ENCODE peak calls at places on chromosomes 13 and 19, in seven cellular contexts. N is CD8-positive, alpha-beta T cell; L is fibroblast of the aortic adventitia; Z is choroid plexus epithelial cell; X is stomach; U is endothelial cell of umbilical vein; K is astrocyte of the spinal cord. P is an unnamed sample.

GRCh38 chr13:24618219-24618955 is 61.8 kb upstream of the ATP12A start:
- DNase-seq in Z (no peak), U (no peak), L (no peak), X (peak), K (no peak), N (peak), P (no peak)

GRCh38 chr13:31944262-31945160 is 87.1 kb upstream of the FRY start:
- DNase-seq in L (no peak), X (no peak), N (no peak), Z (no peak), U (no peak), K (no peak), P (no peak)

GRCh38 chr13:36850790-36851438 is 31.9 kb downstream of the RFXAP start:
- DNase-seq in U (peak), X (no peak), N (no peak), L (no peak), Z (peak), K (no peak), P (peak)

GRCh38 chr13:42946927-42947326 is 45.1 kb downstream of the EPSTI1 start:
- DNase-seq in L (peak), U (no peak), X (no peak), N (no peak), Z (peak), K (peak), P (peak)

GRCh38 chr19:41299755-41300089 is 10.2 kb upstream of the CCDC97 start:
- DNase-seq in K (peak), X (peak), U (peak), N (no peak), L (peak), Z (peak), P (peak)

GRCh38 chr19:33410915-33411401 is 37.4 kb downstream of the CEBPG start:
- DNase-seq in Z (no peak), X (no peak), L (no peak), U (no peak), N (no peak), K (no peak), P (no peak)

GRCh38 chr19:15025237-15025636 is 24.0 kb upstream of the CASP14 start:
- DNase-seq in K (no peak), L (no peak), U (no peak), N (no peak), Z (peak), X (no peak), P (no peak)

GRCh38 chr13:25819856-25820530 is 231.8 kb downstream of the SHISA2 start:
- DNase-seq in Z (no peak), U (no peak), K (peak), L (no peak), N (no peak), X (no peak), P (no peak)

GRCh38 chr13:66339214-66339613 is 890.9 kb downstream of the PCDH9 start:
- DNase-seq in N (no peak), X (no peak), U (no peak), L (peak), K (no peak), Z (peak), P (no peak)

GRCh38 chr19:48635263-48635965 is 1.8 kb downstream of the DBP start:
- DNase-seq in Z (no peak), X (peak), N (peak), K (no peak), L (no peak), U (peak), P (peak)

GRCh38 chr13:91381371-91381770 is 17.1 kb upstream of the GPC5 start:
- DNase-seq in U (peak), N (no peak), L (peak), K (peak), Z (peak), X (no peak), P (peak)

GRCh38 chr19:40960780-40961179 is 30.3 kb upstream of the CYP2B6 start:
- DNase-seq in N (no peak), Z (no peak), K (no peak), X (no peak), U (no peak), L (peak), P (no peak)

GRCh38 chr13:113902956-113903355 is 39.1 kb upstream of the GAS6 start:
- DNase-seq in N (no peak), L (no peak), X (peak), Z (no peak), K (no peak), U (no peak), P (no peak)

GRCh38 chr19:42421101-42421500 is 6.1 kb downstream of the LIPE start:
- DNase-seq in L (no peak), X (no peak), K (no peak), Z (no peak), U (no peak), N (no peak), P (no peak)

GRCh38 chr19:48368942-48369341 is 4.8 kb downstream of the SYNGR4 start:
- DNase-seq in L (no peak), X (no peak), U (no peak), Z (no peak), N (no peak), K (no peak), P (no peak)

GRCh38 chr19:41774515-41774980 is 19.2 kb downstream of the CEACAM6 start:
- DNase-seq in U (no peak), L (no peak), X (peak), N (peak), K (no peak), Z (no peak), P (no peak)

GRCh38 chr19:55467236-55468053 is 2.9 kb upstream of the C19orf85 start:
- DNase-seq in X (peak), N (peak), Z (peak), K (no peak), L (peak), U (peak), P (peak)

GRCh38 chr19:15780595-15781418 is 6.7 kb upstream of the OR10H5 start:
- DNase-seq in U (no peak), X (no peak), Z (no peak), N (no peak), K (no peak), L (no peak), P (no peak)

GRCh38 chr13:99992912-99993311 is 11.3 kb downstream of the ZIC2 start:
- DNase-seq in Z (peak), U (no peak), L (no peak), N (no peak), K (peak), X (no peak), P (no peak)

GRCh38 chr19:10142701-10143375 is 23.1 kb upstream of the EIF3G start:
- DNase-seq in N (peak), X (no peak), Z (no peak), U (no peak), K (no peak), L (no peak), P (no peak)

GRCh38 chr13:41720839-41721561 is 239.9 kb downstream of the VWA8 start:
- DNase-seq in U (no peak), K (no peak), X (no peak), Z (no peak), L (no peak), N (no peak), P (no peak)

DNA sequence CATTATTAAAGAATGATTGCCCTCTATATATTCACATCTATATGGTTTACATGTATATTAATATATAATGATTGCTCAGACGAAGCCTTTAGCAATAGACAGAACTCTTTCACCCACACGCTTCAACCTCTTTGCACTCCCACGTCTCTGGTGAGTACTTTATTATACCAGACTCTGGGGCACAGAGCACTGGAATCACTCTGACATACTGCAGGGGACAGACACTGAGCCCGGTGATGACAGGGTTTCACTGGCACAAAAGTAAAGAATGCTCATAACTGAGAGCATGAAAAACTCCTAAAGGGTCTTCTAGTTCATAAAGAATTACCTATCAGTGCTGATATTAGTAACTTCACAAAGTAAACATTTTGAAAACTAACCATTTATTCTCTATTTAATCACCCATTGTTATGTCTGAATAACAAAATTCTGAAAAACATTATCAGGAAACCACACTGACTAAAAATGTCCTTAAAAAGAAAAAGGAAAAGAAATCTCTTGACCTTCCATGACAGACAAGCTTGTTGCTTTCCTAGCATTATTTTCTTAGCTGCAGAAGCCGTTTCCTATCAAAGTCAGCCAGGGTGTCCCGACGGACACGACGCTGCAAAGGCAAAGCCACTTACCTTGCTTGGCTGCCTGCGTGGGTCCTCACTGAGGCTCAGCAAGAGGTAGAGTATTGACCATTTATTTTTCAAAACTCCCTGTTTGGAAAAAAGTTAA is 29.1 kb downstream of the TUBGCP3 start:
- DNase-seq in L (no peak), U (peak), Z (no peak), K (no peak), X (no peak), N (no peak), P (no peak)
- H3K4me3 ChIP-seq in L (no peak), U (no peak), Z (no peak), K (no peak), X (no peak), N (no peak), P (no peak)

DNA sequence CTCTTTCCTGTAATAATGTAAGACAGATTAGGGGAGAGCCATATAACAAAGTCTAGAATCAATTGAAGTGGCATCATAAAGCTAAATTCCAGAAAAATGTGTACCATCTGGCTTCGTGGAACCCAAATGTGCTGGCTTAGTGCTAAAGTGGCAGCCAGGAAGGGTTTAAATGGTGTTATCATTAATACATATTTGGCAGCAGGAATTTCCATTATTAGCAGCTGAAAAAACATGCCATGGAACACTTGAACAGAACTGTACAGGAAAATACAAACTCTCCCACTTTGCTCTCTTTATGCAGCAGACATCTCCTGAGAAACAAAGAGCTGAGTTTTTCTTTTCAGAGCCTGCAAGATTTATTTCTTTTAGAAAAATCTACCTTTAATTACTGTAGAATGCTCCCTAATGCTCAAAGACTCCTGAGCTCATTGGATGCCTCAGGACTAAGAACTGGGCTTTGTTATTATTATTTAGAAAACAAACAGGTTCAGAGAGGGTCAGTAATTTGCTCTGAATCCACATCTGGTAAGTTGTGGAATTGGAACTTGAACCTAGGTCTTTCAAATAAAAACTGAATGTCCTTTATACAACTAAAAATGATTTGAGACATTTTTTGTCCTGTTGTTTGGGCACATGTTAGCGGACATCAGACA is 179.0 kb downstream of the LACC1 start:
- DNase-seq in Z (no peak), K (peak), U (peak), N (no peak), L (no peak), X (no peak), P (no peak)
- H3K4me3 ChIP-seq in Z (no peak), K (no peak), U (no peak), N (no peak), L (no peak), X (no peak), P (no peak)

GRCh38 chr19:16883518-16883917 is 5.3 kb upstream of the F2RL3 start:
- DNase-seq in K (no peak), L (no peak), Z (no peak), N (no peak), U (no peak), X (no peak), P (no peak)
- H3K4me3 ChIP-seq in K (no peak), L (no peak), Z (no peak), N (no peak), U (no peak), X (no peak), P (no peak)

GRCh38 chr19:19356500-19356899 is 35.9 kb downstream of the MAU2 start:
- DNase-seq in Z (no peak), K (no peak), N (no peak), L (no peak), U (no peak), X (no peak), P (no peak)
- H3K4me3 ChIP-seq in Z (no peak), K (no peak), N (no peak), L (no peak), U (no peak), X (no peak), P (no peak)

GRCh38 chr19:45442408-45442926 is 18.8 kb upstream of the ERCC1 start:
- DNase-seq in K (no peak), N (no peak), X (no peak), L (no peak), U (no peak), Z (no peak), P (no peak)
- H3K4me3 ChIP-seq in K (no peak), N (no peak), X (no peak), L (no peak), U (no peak), Z (no peak), P (no peak)

DNA sequence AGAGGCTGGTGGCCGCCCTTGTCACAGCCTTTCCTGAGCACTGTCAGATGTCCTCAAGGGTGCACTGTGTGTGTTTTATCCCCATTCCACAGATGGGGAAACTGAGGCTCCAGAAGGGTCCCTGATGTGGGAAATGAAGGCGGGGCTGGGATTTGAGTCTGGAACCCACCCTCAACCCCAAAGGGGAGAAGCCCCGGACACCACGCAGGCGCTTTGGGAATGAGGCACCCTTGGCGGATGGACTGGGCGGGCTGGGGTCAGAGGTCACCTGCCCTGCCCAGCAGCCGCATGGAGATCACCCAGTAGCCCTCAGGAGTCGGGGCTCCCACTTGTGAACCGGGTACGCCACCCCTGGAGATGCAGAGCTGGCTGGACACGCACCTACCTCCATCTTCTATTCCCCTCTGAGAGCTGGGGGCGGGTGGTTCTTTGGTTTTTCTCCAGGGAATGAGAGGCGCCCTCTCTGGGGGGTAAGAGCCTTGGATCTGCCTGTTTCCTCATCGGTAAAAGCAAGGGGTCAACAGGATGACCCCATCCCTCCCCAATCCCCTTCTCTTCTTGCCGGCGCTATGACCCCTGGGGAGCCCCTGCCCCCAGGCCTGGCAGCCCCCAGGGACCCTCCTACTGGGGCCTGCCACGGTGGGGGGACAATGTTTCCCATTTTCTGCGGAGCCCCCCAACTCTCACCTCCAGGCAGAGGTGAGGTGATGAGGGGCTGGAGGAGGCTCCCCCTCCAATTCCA is 8.3 kb upstream of the ONECUT3 start:
- DNase-seq in X (no peak), K (no peak), L (no peak), U (no peak), Z (no peak), N (no peak), P (no peak)
- H3K4me3 ChIP-seq in X (no peak), K (no peak), L (peak), U (no peak), Z (no peak), N (no peak), P (no peak)

DNA sequence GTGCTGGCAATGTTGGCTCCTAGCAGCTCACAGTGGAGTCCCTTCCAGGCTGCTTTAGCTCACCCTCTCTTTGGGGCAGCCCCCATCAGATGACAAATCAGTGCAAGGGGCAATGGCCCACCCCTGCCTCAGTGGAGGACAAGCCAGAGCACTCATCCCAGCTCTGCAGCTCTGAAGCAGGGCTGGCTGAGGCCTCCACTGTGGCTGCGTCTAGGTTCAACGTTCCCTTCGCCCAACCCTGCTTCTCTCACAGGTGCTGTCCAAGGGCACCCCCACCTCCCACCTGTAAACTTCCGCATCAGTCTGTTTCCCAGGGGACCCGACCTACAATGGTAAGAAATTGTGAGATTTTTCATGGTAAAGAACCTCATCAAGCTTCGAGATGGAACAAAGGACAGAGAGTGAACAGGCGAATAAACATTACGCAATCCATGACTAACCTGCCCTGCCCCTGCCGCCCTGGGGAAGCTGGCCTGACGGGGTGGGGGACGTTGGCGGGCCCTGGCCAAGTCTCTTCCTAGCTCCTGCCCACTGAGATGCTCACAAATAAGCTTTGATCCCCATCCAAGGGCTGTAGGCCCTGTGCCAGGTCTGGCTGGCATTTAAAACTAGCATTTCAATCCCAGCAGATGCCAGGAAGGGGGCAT is 40.5 kb downstream of the DZIP1 start:
- DNase-seq in L (peak), Z (peak), X (peak), U (peak), N (no peak), K (peak), P (peak)
- H3K4me3 ChIP-seq in L (no peak), Z (no peak), X (no peak), U (no peak), N (no peak), K (no peak), P (no peak)

GRCh38 chr19:12350185-12350889 is 15.1 kb downstream of the ZNF442 start:
- DNase-seq in U (no peak), K (no peak), N (no peak), L (no peak), X (no peak), Z (no peak), P (no peak)

GRCh38 chr19:12346896-12347295 is 13.5 kb upstream of the ZNF563 start:
- DNase-seq in K (no peak), X (no peak), L (no peak), N (no peak), Z (no peak), U (no peak), P (no peak)

GRCh38 chr19:12353375-12353774 is 12.1 kb downstream of the ZNF442 start:
- DNase-seq in Z (no peak), N (no peak), U (no peak), X (no peak), L (no peak), K (no peak), P (no peak)

GRCh38 chr19:12345197-12345596 is 11.8 kb upstream of the ZNF563 start:
- DNase-seq in U (no peak), Z (no peak), L (no peak), K (no peak), X (no peak), N (no peak), P (no peak)

DNA sequence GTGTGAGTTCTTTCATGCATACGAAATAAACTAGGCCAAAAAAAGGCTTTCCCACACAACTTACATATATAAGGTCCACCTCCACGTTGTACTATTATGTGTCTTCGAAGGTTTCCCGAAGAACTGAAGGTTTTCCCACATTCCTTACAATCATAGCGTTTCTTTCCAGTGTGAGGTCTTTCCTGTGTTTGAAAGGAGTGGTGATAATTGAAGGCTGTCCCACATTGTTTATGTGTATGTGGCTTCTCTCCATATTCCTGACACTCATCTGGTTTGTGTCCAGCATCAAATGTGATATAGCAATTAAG is 14.6 kb downstream of the ZNF442 start:
- DNase-seq in X (no peak), N (no peak), Z (no peak), L (no peak), K (no peak), U (no peak), P (peak)
- H3K4me3 ChIP-seq in X (no peak), N (no peak), Z (no peak), L (no peak), K (no peak), U (no peak), P (no peak)

DNA sequence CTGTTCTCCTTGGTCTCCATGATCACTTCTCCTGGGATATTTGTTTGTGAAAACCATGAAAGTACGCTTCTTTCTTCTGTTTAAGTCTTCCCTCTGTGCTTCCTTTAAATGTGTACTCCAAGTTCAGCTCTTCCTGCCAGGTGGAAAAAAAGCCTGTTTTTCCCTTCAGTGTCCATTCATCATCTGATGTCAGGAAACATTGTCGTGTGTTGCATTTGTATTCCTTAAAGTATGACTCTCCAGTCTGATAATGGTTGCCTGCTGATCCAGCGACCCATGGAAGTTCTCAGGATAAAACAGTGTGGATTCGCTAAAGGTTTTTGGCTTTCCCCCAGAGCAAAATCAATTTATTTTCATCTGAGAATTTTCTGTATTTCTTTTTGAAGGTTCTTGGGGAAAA is 22.3 kb downstream of the SACS start:
- DNase-seq in U (peak), K (no peak), X (no peak), N (no peak), Z (no peak), L (no peak), P (no peak)
- H3K4me3 ChIP-seq in U (no peak), K (no peak), X (no peak), N (no peak), Z (no peak), L (no peak), P (no peak)